ENCODE peak calls at places on chromosome 9, in nine cellular contexts. Z is GM23248, J is right lobe of liver, U is esophagus muscularis mucosa, O is dorsolateral prefrontal cortex, E is A673, S is esophagus squamous epithelium, Y is upper lobe of right lung, P is WERI-Rb-1. C is an unnamed sample.

GRCh38 chr9:20358201-20358600 is 264.1 kb downstream of the MLLT3 start:
- DNase-seq in O (no peak), S (no peak), Z (peak; percentile 68), Y (no peak), P (no peak), J (no peak), E (no peak), U (no peak), C (no peak)

GRCh38 chr9:91033270-91033669 is 231.7 kb downstream of the SYK start:
- DNase-seq in Y (no peak), Z (no peak), E (no peak), P (no peak), J (no peak), O (no peak), U (peak; percentile 82), S (no peak), C (peak; percentile 36)

GRCh38 chr9:113600871-113601545 is 137.5 kb downstream of the RGS3 start:
- DNase-seq in O (no peak), J (peak; percentile 27), P (no peak), S (no peak), Y (no peak), Z (no peak), U (no peak), E (no peak), C (peak; percentile 69)

GRCh38 chr9:123893146-123893545 is 36.8 kb downstream of the DENND1A start:
- DNase-seq in S (no peak), U (no peak), Y (no peak), J (no peak), E (no peak), P (no peak), Z (no peak), O (no peak), C (no peak)

GRCh38 chr9:68530618-68531017 is 10.1 kb downstream of the TMEM252 start:
- DNase-seq in P (peak; percentile 8), J (peak; percentile 84), E (peak; percentile 4), O (no peak), U (no peak), Z (no peak), S (no peak), Y (peak; percentile 80), C (peak; percentile 89)

GRCh38 chr9:3674561-3674960 is 148.8 kb upstream of the RFX3 start:
- DNase-seq in Y (no peak), S (no peak), O (no peak), U (no peak), Z (no peak), E (no peak), J (no peak), P (no peak), C (no peak)

GRCh38 chr9:129284607-129285291 is 106.7 kb upstream of the IER5L start:
- DNase-seq in E (no peak), Y (peak; percentile 60), U (peak; percentile 74), S (no peak), P (no peak), Z (no peak), J (peak; percentile 38), O (no peak), C (peak; percentile 68)

GRCh38 chr9:78292026-78292425 is 4.9 kb upstream of the PSAT1 start:
- DNase-seq in P (no peak), Y (no peak), S (no peak), Z (no peak), U (no peak), E (no peak), J (no peak), O (no peak), C (no peak)

GRCh38 chr9:136093995-136094881 is 851 bp downstream of the NACC2 start:
- DNase-seq in S (no peak), O (no peak), Z (peak; percentile 83), Y (peak; percentile 92), E (peak; percentile 61), P (peak; percentile 67), J (peak; percentile 88), U (peak; percentile 94), C (peak; percentile 92)

GRCh38 chr9:2963307-2963706 is 119.4 kb upstream of the PUM3 start:
- DNase-seq in J (no peak), E (no peak), S (no peak), U (no peak), O (no peak), Y (no peak), Z (no peak), P (no peak), C (no peak)

GRCh38 chr9:87601175-87601574 is 103.5 kb downstream of the DAPK1 start:
- DNase-seq in P (no peak), O (no peak), E (peak; percentile 21), S (no peak), Y (peak; percentile 84), Z (no peak), U (no peak), J (peak; percentile 63), C (no peak)

GRCh38 chr9:130995399-130995941 is 13.5 kb upstream of the LAMC3 start:
- DNase-seq in O (peak; percentile 26), E (peak; percentile 81), P (no peak), Y (no peak), U (no peak), Z (peak; percentile 58), S (no peak), J (peak; percentile 55), C (no peak)

GRCh38 chr9:16545639-16546038 is 324.8 kb downstream of the BNC2 start:
- DNase-seq in O (no peak), E (no peak), Z (no peak), P (no peak), S (no peak), Y (no peak), J (no peak), U (no peak), C (no peak)

GRCh38 chr9:131394464-131395026 is 659 bp downstream of the PRRC2B start:
- DNase-seq in Y (peak; percentile 79), J (peak; percentile 73), E (peak; percentile 58), Z (peak; percentile 75), U (no peak), S (no peak), O (no peak), P (peak; percentile 43), C (peak; percentile 86)

GRCh38 chr9:19516348-19516747 is 107.5 kb downstream of the ACER2 start:
- DNase-seq in U (no peak), Z (no peak), P (no peak), S (no peak), E (no peak), O (no peak), Y (no peak), J (no peak), C (no peak)

GRCh38 chr9:14439555-14439954 is 125.6 kb upstream of the NFIB start:
- DNase-seq in P (no peak), E (no peak), O (no peak), S (no peak), J (no peak), U (no peak), Z (no peak), Y (no peak), C (no peak)

GRCh38 chr9:115597330-115597729 is 479.4 kb upstream of the TNC start:
- DNase-seq in S (no peak), U (no peak), Y (no peak), O (no peak), J (no peak), P (no peak), E (no peak), Z (peak; percentile 9), C (no peak)

GRCh38 chr9:37100317-37100716 is 20.1 kb upstream of the ZCCHC7 start:
- DNase-seq in E (no peak), S (no peak), Y (no peak), O (no peak), Z (no peak), U (no peak), J (no peak), P (peak; percentile 41), C (no peak)

GRCh38 chr9:121950441-121950840 is 142.7 kb downstream of the TTLL11 start:
- DNase-seq in P (no peak), J (no peak), Y (no peak), S (no peak), Z (no peak), O (no peak), U (no peak), E (no peak), C (no peak)

GRCh38 chr9:121949364-121949763 is 143.7 kb downstream of the TTLL11 start:
- DNase-seq in S (no peak), E (no peak), Z (peak; percentile 56), O (no peak), P (no peak), U (no peak), Y (no peak), J (no peak), C (no peak)

GRCh38 chr9:121952611-121953010 is 140.5 kb downstream of the TTLL11 start:
- DNase-seq in J (no peak), S (no peak), U (no peak), P (no peak), Z (no peak), O (no peak), E (no peak), Y (no peak), C (no peak)

GRCh38 chr9:121947683-121948300 is 145.3 kb downstream of the TTLL11 start:
- DNase-seq in S (no peak), U (no peak), J (no peak), Y (no peak), P (no peak), Z (no peak), E (peak; percentile 79), O (no peak), C (no peak)

DNA sequence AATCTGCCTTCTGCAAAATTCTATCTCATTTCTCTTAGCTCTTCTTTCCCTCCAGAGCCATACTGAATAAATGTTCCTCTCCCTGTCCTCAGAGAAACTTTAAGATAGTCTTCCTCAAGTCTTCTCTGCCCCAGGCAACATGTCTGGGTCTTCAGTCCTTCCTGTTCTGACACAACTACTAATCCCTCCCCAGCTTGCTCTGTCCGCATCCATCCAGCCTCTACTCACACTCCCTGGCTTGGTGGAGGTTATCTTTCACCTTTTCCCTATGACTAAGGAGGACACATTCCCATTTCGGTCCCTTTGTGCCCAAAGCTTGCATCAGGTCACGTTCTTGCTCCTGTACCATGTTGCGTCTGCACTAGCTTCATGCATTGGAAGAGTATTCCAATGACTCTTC is 143.3 kb downstream of the TTLL11 start:
- DNase-seq in Z (no peak), O (no peak), Y (no peak), J (no peak), S (no peak), E (no peak), P (no peak), U (no peak), C (no peak)
- H3K27ac ChIP-seq in Z (no peak overlapping the region), O (no peak overlapping the region), Y (no peak overlapping the region), J (no peak overlapping the region), S (no peak overlapping the region), E (no peak overlapping the region), P (no peak overlapping the region), U (no peak overlapping the region), C (no peak overlapping the region)

GRCh38 chr9:96619109-96619435 is 571 bp downstream of the CDC14B start:
- DNase-seq in O (no peak), J (peak; percentile 61), S (no peak), P (peak; percentile 25), U (peak; percentile 68), Z (no peak), Y (no peak), E (no peak), C (peak; percentile 73)
- H3K27ac ChIP-seq in O (peak overlapping the region; percentile 98), J (peak overlapping the region; percentile 98), S (peak overlapping the region; percentile 83), P (no peak overlapping the region), U (peak overlapping the region; percentile 89), Z (peak overlapping the region; percentile 68), Y (peak overlapping the region; percentile 63), E (peak overlapping the region; percentile 21), C (no peak overlapping the region)

GRCh38 chr9:134432471-134432870 is 106.2 kb downstream of the RXRA start:
- DNase-seq in S (no peak), O (no peak), U (no peak), J (no peak), E (no peak), P (no peak), Z (peak; percentile 18), Y (no peak), C (no peak)
- H3K27ac ChIP-seq in S (peak overlapping the region; percentile 95), O (peak overlapping the region; percentile 95), U (peak overlapping the region; percentile 89), J (no peak overlapping the region), E (peak overlapping the region; percentile 71), P (no peak overlapping the region), Z (peak overlapping the region; percentile 35), Y (no peak overlapping the region), C (no peak overlapping the region)

GRCh38 chr9:117744390-117744789 is 40.2 kb downstream of the TLR4 start:
- DNase-seq in P (no peak), E (no peak), Y (no peak), J (no peak), Z (no peak), S (no peak), U (no peak), O (no peak), C (no peak)
- H3K27ac ChIP-seq in P (no peak overlapping the region), E (no peak overlapping the region), Y (no peak overlapping the region), J (no peak overlapping the region), Z (no peak overlapping the region), S (no peak overlapping the region), U (no peak overlapping the region), O (peak overlapping the region; percentile 51), C (no peak overlapping the region)

C was measured in kidney.